ENCODE peak calls at places on chromosome 5, in eight cellular contexts. I, Q, S, X, G, O, V and D are unnamed samples.

GRCh38 chr5:62791059-62791458 is 212.4 kb downstream of the LRRC70 start:
- DNase-seq in G (no peak), Q (no peak), S (peak), X (no peak), V (no peak), I (peak), O (no peak), D (no peak)

GRCh38 chr5:139382781-139383180 is 316 bp downstream of the SLC23A1 start:
- DNase-seq in Q (no peak), O (no peak), S (no peak), G (no peak), I (no peak), V (no peak), X (no peak), D (no peak)

GRCh38 chr5:115168829-115169391 is 798 bp downstream of the TRIM36 start:
- DNase-seq in Q (peak), V (peak), X (no peak), O (peak), S (peak), G (no peak), I (no peak), D (no peak)

GRCh38 chr5:151432210-151432609 is 15.2 kb upstream of the SLC36A1 start:
- DNase-seq in O (no peak), X (no peak), G (no peak), Q (no peak), I (no peak), S (peak), V (no peak), D (no peak)

GRCh38 chr5:65446682-65447081 is 35.0 kb downstream of the ADAMTS6 start:
- DNase-seq in X (no peak), O (no peak), Q (no peak), V (no peak), I (no peak), G (no peak), S (no peak), D (no peak)

GRCh38 chr5:123807177-123807900 is 295.4 kb downstream of the CSNK1G3 start:
- DNase-seq in G (no peak), Q (no peak), I (no peak), V (no peak), S (no peak), O (no peak), X (no peak), D (no peak)

GRCh38 chr5:132472431-132472830 is 18.1 kb downstream of the IRF1 start:
- DNase-seq in G (no peak), S (no peak), X (no peak), O (no peak), V (no peak), I (no peak), Q (peak), D (peak)

GRCh38 chr5:37792976-37793328 is 46.9 kb downstream of the GDNF start:
- DNase-seq in X (no peak), G (no peak), O (no peak), Q (no peak), S (no peak), V (no peak), I (no peak), D (no peak)

GRCh38 chr5:133839090-133839489 is 129.3 kb downstream of the C5orf15 start:
- DNase-seq in X (no peak), V (no peak), S (no peak), O (no peak), I (no peak), G (no peak), Q (no peak), D (no peak)

GRCh38 chr5:147626494-147626893 is 116.6 kb upstream of the DPYSL3 start:
- DNase-seq in O (no peak), Q (no peak), S (no peak), X (no peak), G (no peak), I (no peak), V (no peak), D (no peak)

GRCh38 chr5:126680215-126680817 is 79.6 kb downstream of the PHAX start:
- DNase-seq in Q (peak), S (peak), G (no peak), X (no peak), V (no peak), O (peak), I (no peak), D (no peak)

GRCh38 chr5:157747173-157747758 is 3.8 kb downstream of the LSM11 start:
- DNase-seq in X (no peak), S (no peak), O (no peak), I (no peak), G (no peak), Q (no peak), V (no peak), D (no peak)

GRCh38 chr5:138504799-138505198 is 38.2 kb downstream of the ETF1 start:
- DNase-seq in Q (no peak), V (no peak), S (no peak), G (no peak), O (no peak), I (no peak), X (no peak), D (peak)

GRCh38 chr5:135053278-135053677 is 19.2 kb upstream of the PITX1 start:
- DNase-seq in S (no peak), Q (peak), I (no peak), V (no peak), G (no peak), O (no peak), X (no peak), D (no peak)

GRCh38 chr5:41264019-41264418 is 50.7 kb upstream of the C6 start:
- DNase-seq in O (peak), Q (no peak), G (no peak), S (no peak), I (no peak), X (no peak), V (no peak), D (no peak)

GRCh38 chr5:65261499-65261898 is 220.2 kb downstream of the ADAMTS6 start:
- DNase-seq in S (no peak), X (no peak), O (no peak), G (no peak), I (no peak), Q (no peak), V (no peak), D (no peak)

GRCh38 chr5:103499236-103499635 is 63.4 kb downstream of the NUDT12 start:
- DNase-seq in O (no peak), I (no peak), V (no peak), X (no peak), G (no peak), Q (no peak), S (peak), D (no peak)

GRCh38 chr5:103522586-103522985 is 40.0 kb downstream of the NUDT12 start:
- DNase-seq in X (no peak), Q (no peak), S (peak), O (no peak), G (no peak), V (no peak), I (no peak), D (no peak)

GRCh38 chr5:93794954-93795353 is 53.6 kb upstream of the POU5F2 start:
- DNase-seq in O (no peak), S (no peak), G (no peak), X (no peak), I (no peak), Q (no peak), V (no peak), D (no peak)

GRCh38 chr5:129410488-129410887 is 49.6 kb upstream of the ADAMTS19 start:
- DNase-seq in G (no peak), S (peak), Q (no peak), X (no peak), I (no peak), O (no peak), V (no peak), D (no peak)

GRCh38 chr5:175664723-175665122 is 6.9 kb downstream of the HRH2 start:
- DNase-seq in O (no peak), X (no peak), G (no peak), I (no peak), V (no peak), S (no peak), Q (no peak), D (no peak)

GRCh38 chr5:75363726-75364495 is 26.9 kb downstream of the HMGCR start:
- DNase-seq in V (no peak), S (peak), Q (peak), O (no peak), I (no peak), G (no peak), X (no peak), D (peak)

GRCh38 chr5:107739661-107740060 is 68.9 kb upstream of the EFNA5 start:
- DNase-seq in I (no peak), V (no peak), G (no peak), O (no peak), X (no peak), Q (no peak), S (no peak), D (peak)

GRCh38 chr5:13325765-13326164 is 618.7 kb downstream of the DNAH5 start:
- DNase-seq in G (no peak), I (no peak), S (no peak), O (no peak), X (no peak), V (no peak), Q (no peak), D (no peak)

GRCh38 chr5:56676091-56676768 is 139.1 kb upstream of the MAP3K1 start:
- DNase-seq in G (no peak), I (peak), S (no peak), V (no peak), O (no peak), X (no peak), Q (no peak), D (no peak)

GRCh38 chr5:142143878-142144277 is 35.3 kb downstream of the NDFIP1 start:
- DNase-seq in V (no peak), S (peak), I (peak), X (no peak), G (no peak), O (peak), Q (no peak), D (no peak)

GRCh38 chr5:57488308-57488955 is 5.8 kb upstream of the ACTBL2 start:
- DNase-seq in Q (no peak), G (no peak), S (no peak), I (no peak), X (no peak), O (no peak), V (no peak), D (no peak)

GRCh38 chr5:128441165-128441564 is 96.9 kb downstream of the FBN2 start:
- DNase-seq in V (no peak), S (no peak), O (no peak), Q (no peak), G (no peak), I (no peak), X (no peak), D (no peak)

GRCh38 chr5:71924325-71924724 is 182.9 kb upstream of the MAP1B start:
- DNase-seq in G (no peak), I (no peak), X (no peak), O (no peak), Q (no peak), S (no peak), V (no peak), D (no peak)

GRCh38 chr5:139975942-139976341 is 67.2 kb downstream of the NRG2 start:
- DNase-seq in S (no peak), Q (no peak), O (no peak), V (no peak), I (no peak), G (no peak), X (no peak), D (no peak)

GRCh38 chr5:36691993-36692392 is 85.6 kb downstream of the SLC1A3 start:
- DNase-seq in V (no peak), S (no peak), Q (no peak), I (no peak), O (no peak), G (no peak), X (no peak), D (no peak)

GRCh38 chr5:1936901-1937300 is 54.2 kb upstream of the IRX4 start:
- DNase-seq in Q (no peak), V (no peak), I (no peak), X (no peak), O (no peak), S (no peak), G (no peak), D (no peak)

GRCh38 chr5:107456281-107456715 is 214.4 kb downstream of the EFNA5 start:
- DNase-seq in I (no peak), S (no peak), Q (no peak), O (no peak), G (no peak), V (no peak), X (no peak), D (no peak)

GRCh38 chr5:127373858-127374491 is 83.4 kb downstream of the MEGF10 start:
- DNase-seq in X (no peak), O (no peak), I (no peak), G (no peak), Q (no peak), V (no peak), S (peak), D (no peak)

GRCh38 chr5:142869883-142870282 is 99.7 kb downstream of the ARHGAP26 start:
- DNase-seq in G (no peak), S (no peak), O (no peak), V (no peak), I (no peak), X (no peak), Q (peak), D (peak)

GRCh38 chr5:112612663-112613062 is 125.0 kb upstream of the APC start:
- DNase-seq in G (no peak), Q (no peak), O (no peak), V (no peak), S (no peak), I (no peak), X (no peak), D (no peak)

GRCh38 chr5:112614285-112614684 is 123.4 kb upstream of the APC start:
- DNase-seq in Q (no peak), O (no peak), S (no peak), G (no peak), I (no peak), X (no peak), V (no peak), D (no peak)

GRCh38 chr5:112616812-112617547 is 120.7 kb upstream of the APC start:
- DNase-seq in O (no peak), V (no peak), Q (peak), G (no peak), S (no peak), I (no peak), X (no peak), D (no peak)

DNA sequence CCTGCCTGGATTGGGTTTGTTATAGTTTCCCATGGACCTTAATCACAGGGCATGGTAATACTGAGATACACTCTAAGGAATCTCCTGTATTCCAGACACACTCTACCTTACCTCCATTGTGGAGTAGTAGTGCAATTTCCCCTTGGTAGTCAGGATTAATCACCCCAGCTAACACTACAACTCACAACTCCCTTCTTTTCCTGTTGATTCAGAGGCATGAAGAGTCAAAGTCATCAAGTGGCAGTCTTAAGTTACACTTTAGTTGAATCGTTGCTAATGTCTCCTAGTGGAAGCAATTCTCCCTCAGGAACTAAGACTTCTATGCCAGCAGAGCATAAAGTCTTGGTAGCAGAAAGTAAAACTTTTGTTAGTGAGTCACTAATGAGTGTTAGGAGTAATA is 122.7 kb upstream of the APC start:
- DNase-seq in I (no peak), G (no peak), V (no peak), Q (no peak), O (no peak), X (no peak), S (no peak), D (no peak)
- TF ChIP-seq CTCF in I (no peak), G (no peak), V (no peak), Q (no peak), O (no peak), X (no peak), S (no peak), D (no peak)

DNA sequence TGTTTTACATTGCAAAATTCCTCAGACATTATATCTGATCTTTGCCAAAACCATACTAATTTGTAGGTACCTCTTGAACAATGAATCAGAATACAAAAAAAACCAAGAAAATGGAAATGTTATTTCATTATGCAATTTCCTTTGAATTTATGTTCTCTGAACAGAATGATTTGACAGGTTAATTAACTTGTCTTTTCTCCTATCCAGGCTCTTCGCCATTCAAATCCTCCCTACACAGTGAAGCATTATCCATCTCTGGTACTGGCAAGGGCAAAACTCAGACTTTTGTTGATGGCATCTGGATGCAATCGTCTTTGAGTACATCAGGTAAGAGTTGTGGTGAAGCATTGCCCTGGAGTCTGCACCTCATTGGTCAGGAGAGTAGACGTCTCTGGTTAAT is 655.7 kb upstream of the ITGA1 start:
- DNase-seq in O (no peak), I (no peak), X (no peak), G (no peak), S (no peak), Q (no peak), V (no peak), D (no peak)
- TF ChIP-seq POLR2AphosphoS5 in O (no peak), I (no peak), X (no peak), G (no peak), S (no peak), Q (no peak), V (no peak), D (no peak)

GRCh38 chr5:15385037-15385436 is 114.9 kb upstream of the FBXL7 start:
- DNase-seq in I (no peak), O (no peak), Q (no peak), V (no peak), S (no peak), X (no peak), G (no peak), D (no peak)

GRCh38 chr5:15384581-15384980 is 115.4 kb upstream of the FBXL7 start:
- DNase-seq in O (no peak), X (no peak), S (no peak), G (no peak), Q (no peak), I (no peak), V (no peak), D (no peak)

GRCh38 chr5:15384176-15384575 is 115.8 kb upstream of the FBXL7 start:
- DNase-seq in I (no peak), G (no peak), O (no peak), S (no peak), V (no peak), Q (no peak), X (no peak), D (no peak)

GRCh38 chr5:15383021-15383420 is 117.0 kb upstream of the FBXL7 start:
- DNase-seq in G (no peak), O (no peak), X (no peak), S (no peak), I (no peak), Q (no peak), V (no peak), D (no peak)

DNA sequence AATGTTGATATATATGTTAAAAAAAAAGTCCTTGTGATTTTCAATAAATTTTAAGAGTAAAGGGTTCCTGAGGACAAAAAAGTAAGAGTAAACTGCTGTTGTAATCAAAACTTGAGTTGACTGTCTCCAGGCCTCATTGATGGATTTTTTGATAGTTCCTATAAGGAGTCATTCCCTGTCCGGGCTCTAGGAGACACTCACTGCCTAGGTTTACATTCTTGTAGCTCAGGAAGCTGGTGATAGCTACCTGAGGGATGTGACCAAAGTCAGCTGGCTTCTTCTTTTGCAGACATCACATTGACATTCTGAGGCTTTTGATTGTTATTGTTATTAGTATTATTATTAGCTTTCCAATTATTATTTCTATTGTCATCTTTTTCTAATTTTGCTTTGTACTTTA is 116.5 kb upstream of the FBXL7 start:
- DNase-seq in O (peak), Q (no peak), I (no peak), S (peak), G (no peak), X (no peak), V (no peak), D (no peak)
- TF ChIP-seq CTCF in O (peak), Q (peak), I (no peak), S (peak), G (no peak), X (peak), V (peak), D (no peak)

GRCh38 chr5:149543361-149544198 is 7.7 kb downstream of the CSNK1A1 start:
- DNase-seq in Q (no peak), I (no peak), X (no peak), G (no peak), V (no peak), O (no peak), S (no peak), D (no peak)
- TF ChIP-seq POLR2AphosphoS5 in Q (no peak), I (no peak), X (no peak), G (no peak), V (no peak), O (no peak), S (no peak), D (no peak)

GRCh38 chr5:88660326-88660946 is 222.5 kb downstream of the MEF2C start:
- DNase-seq in S (peak), G (no peak), V (no peak), Q (no peak), O (no peak), X (no peak), I (peak), D (no peak)

GRCh38 chr5:88661870-88662207 is 221.1 kb downstream of the MEF2C start:
- DNase-seq in V (no peak), I (no peak), O (no peak), G (no peak), X (no peak), S (no peak), Q (no peak), D (no peak)

GRCh38 chr5:88662801-88663360 is 220.1 kb downstream of the MEF2C start:
- DNase-seq in X (no peak), G (no peak), O (no peak), V (no peak), S (no peak), I (no peak), Q (no peak), D (no peak)

GRCh38 chr5:88659529-88660325 is 223.3 kb downstream of the MEF2C start:
- DNase-seq in I (no peak), V (peak), S (peak), X (no peak), Q (no peak), O (no peak), G (no peak), D (no peak)

GRCh38 chr5:88660947-88661869 is 221.8 kb downstream of the MEF2C start:
- DNase-seq in I (peak), G (no peak), O (peak), X (no peak), S (peak), V (peak), Q (peak), D (no peak)
- TF ChIP-seq CTCF in I (no peak), G (no peak), O (no peak), X (no peak), S (peak), V (no peak), Q (no peak), D (no peak)

DNA sequence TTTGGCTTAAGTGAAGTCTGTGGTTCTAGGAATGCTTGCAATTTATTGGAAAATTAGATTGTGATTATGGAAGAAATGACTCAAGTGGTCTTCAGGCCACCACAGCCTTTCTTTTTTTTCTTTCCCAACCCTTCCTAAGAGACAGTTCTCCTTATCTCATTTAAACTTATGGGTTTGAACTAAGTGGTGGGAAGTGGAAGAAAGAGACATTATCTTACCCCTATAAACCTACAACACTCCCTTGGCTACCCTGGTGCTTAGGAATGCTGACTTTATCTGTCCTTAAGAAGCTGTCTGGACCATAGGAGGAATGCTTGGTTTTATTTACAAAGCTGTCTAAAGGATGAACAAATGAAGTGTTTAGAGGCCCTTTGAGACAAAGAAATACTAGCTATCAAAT is 5.1 kb upstream of the ERAP1 start:
- DNase-seq in Q (no peak), I (no peak), O (no peak), X (no peak), G (no peak), S (no peak), V (no peak), D (no peak)
- TF ChIP-seq POLR2AphosphoS5 in Q (no peak), I (no peak), O (no peak), X (no peak), G (no peak), S (no peak), V (no peak), D (no peak)

GRCh38 chr5:144013816-144014215 is 156.6 kb downstream of the YIPF5 start:
- DNase-seq in G (no peak), V (no peak), X (no peak), O (no peak), S (no peak), Q (no peak), I (no peak), D (no peak)
- TF ChIP-seq CTCF in G (no peak), V (no peak), X (no peak), O (no peak), S (no peak), Q (no peak), I (no peak), D (no peak)